ENCODE peak calls at places on chromosomes 1 and 21, in ten cellular contexts. I, C, S, M, Y, W, K, D, Q and B are unnamed samples.

GRCh38 chr1:193733674-193734073 is 547.3 kb upstream of the B3GALT2 start:
- DNase-seq in I (no peak), C (no peak), S (no peak), M (no peak), Y (no peak), W (no peak), K (no peak), D (no peak), Q (no peak), B (no peak)

GRCh38 chr21:36968414-36968813 is 1.9 kb upstream of the HLCS start:
- DNase-seq in I (no peak), C (no peak), S (no peak), M (no peak), Y (no peak), W (no peak), K (no peak), D (no peak), Q (no peak), B (no peak)

GRCh38 chr21:37452222-37452621 is 85.6 kb downstream of the DYRK1A start:
- DNase-seq in I (peak; percentile 83), C (no peak), S (peak; percentile 82), M (peak; percentile 84), Y (peak; percentile 92), W (peak; percentile 83), K (peak; percentile 82), D (peak; percentile 74), Q (no peak), B (no peak)

GRCh38 chr1:12064073-12064969 is 1.2 kb downstream of the TNFRSF8 start:
- DNase-seq in I (no peak), C (no peak), S (no peak), M (no peak), Y (no peak), W (no peak), K (no peak), D (no peak), Q (no peak), B (no peak)

GRCh38 chr1:199696225-199696624 is 331.3 kb upstream of the NR5A2 start:
- DNase-seq in I (no peak), C (no peak), S (no peak), M (no peak), Y (no peak), W (peak; percentile 17), K (no peak), D (no peak), Q (no peak), B (no peak)

GRCh38 chr1:69976896-69977295 is 228.5 kb downstream of the LRRC40 start:
- DNase-seq in I (peak; percentile 59), C (no peak), S (peak; percentile 73), M (no peak), Y (peak; percentile 13), W (peak; percentile 20), K (peak; percentile 76), D (no peak), Q (no peak), B (no peak)

GRCh38 chr21:38377165-38378093 is 120.6 kb downstream of the KCNJ15 start:
- DNase-seq in I (no peak), C (no peak), S (no peak), M (no peak), Y (peak; percentile 17), W (no peak), K (no peak), D (peak; percentile 33), Q (no peak), B (no peak)

GRCh38 chr1:207495816-207496792 is at the start of gene CR1:
- DNase-seq in I (no peak), C (peak; percentile 42), S (peak; percentile 2), M (no peak), Y (no peak), W (no peak), K (peak; percentile 35), D (no peak), Q (peak; percentile 64), B (peak; percentile 55)

GRCh38 chr1:61182049-61182448 is 99.7 kb downstream of the NFIA start:
- DNase-seq in I (peak; percentile 88), C (no peak), S (peak; percentile 68), M (peak; percentile 21), Y (peak; percentile 70), W (peak; percentile 53), K (peak; percentile 66), D (no peak), Q (no peak), B (no peak)

GRCh38 chr1:47686731-47687617 is 249.1 kb downstream of the FOXD2 start:
- DNase-seq in I (no peak), C (no peak), S (no peak), M (no peak), Y (no peak), W (no peak), K (no peak), D (no peak), Q (no peak), B (no peak)

GRCh38 chr1:119735217-119735616 is 23.5 kb downstream of the PHGDH start:
- DNase-seq in I (no peak), C (no peak), S (no peak), M (no peak), Y (no peak), W (no peak), K (no peak), D (no peak), Q (no peak), B (no peak)

DNA sequence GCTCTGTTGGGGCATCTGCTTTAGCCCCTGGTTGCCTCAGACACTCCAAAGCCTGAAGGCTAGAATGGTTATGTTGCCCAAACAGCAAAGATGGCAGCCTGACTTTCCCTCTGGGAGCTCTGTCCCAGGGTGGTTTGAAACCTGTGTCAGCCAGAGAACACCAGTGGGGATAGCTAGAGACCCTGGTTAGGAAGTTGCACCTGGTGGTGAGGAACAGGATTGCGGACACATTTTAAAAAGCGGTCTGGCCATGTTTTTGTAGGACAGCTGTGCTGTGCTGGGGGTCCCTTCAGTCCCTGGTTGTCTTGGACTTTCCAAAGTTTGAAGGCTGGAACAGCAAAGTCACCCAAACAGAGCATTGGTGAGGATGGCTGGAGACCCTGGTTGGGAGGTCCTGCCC is 87.8 kb downstream of the DNM3 start:
- DNase-seq in I (no peak), C (no peak), S (no peak), M (no peak), Y (no peak), W (no peak), K (no peak), D (no peak), Q (no peak), B (no peak)
- TF ChIP-seq CTCF in I (no peak), C (no peak), S (peak; percentile 31), M (peak; percentile 32), Y (no peak), W (peak; percentile 35), K (no peak), D (peak; percentile 26), Q (peak; percentile 16), B (no peak)

GRCh38 chr1:219567341-219567947 is 45.5 kb downstream of the ZC3H11B start:
- DNase-seq in I (no peak), C (no peak), S (peak; percentile 86), M (no peak), Y (peak; percentile 42), W (peak; percentile 80), K (peak; percentile 83), D (peak; percentile 22), Q (no peak), B (no peak)
- TF ChIP-seq CTCF in I (peak; percentile 61), C (peak; percentile 70), S (peak; percentile 83), M (peak; percentile 73), Y (peak; percentile 70), W (peak; percentile 72), K (peak; percentile 74), D (peak; percentile 63), Q (peak; percentile 54), B (no peak)

GRCh38 chr1:160161965-160162705 is 10.7 kb downstream of the ATP1A4 start:
- DNase-seq in I (no peak), C (no peak), S (peak; percentile 40), M (no peak), Y (peak; percentile 31), W (peak; percentile 37), K (peak; percentile 39), D (no peak), Q (peak; percentile 31), B (no peak)
- TF ChIP-seq CTCF in I (peak; percentile 43), C (peak; percentile 14), S (peak; percentile 49), M (peak; percentile 57), Y (peak; percentile 53), W (peak; percentile 56), K (peak; percentile 55), D (peak; percentile 40), Q (peak; percentile 50), B (no peak)

DNA sequence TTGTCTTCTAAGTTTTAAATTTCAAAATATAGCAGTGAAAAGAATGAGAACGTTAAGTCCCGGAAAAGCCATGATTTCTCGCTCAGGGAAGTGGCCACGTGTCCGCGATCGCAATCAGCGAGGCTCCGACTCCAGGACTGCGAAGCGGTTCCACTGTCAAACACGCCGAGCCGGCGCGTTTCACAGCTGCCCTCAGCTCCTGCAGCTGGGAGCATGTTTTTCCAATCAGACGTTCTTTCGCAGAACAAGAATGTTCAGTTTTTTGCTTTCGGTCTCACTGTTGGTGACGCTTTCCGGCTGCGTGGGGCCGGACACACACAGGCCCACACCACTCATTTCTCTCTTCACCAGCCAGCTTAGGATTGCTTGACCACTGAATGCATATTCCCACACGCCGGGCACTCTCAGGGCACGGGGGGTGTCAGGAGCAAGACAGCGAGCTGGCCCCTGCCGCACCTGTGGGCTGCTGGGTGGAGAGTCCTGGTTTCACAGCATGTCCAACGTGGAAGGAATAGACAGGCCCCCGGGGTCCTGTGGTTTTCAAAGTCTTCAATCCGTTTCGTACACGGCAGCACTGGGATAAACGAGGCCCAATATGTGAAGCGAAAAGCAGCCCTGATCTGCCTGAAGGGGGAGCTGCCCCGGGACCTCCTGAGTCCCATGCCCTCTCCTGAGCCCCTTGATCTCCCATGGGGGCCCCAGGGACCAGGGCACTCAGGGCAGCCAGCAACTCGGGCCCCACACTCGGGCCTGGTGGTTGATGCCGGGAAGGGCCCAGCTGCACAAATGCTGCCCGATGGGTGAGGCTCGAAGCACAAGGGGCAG is 47.3 kb upstream of the COL18A1 start:
- DNase-seq in I (peak; percentile 47), C (no peak), S (no peak), M (no peak), Y (peak; percentile 55), W (peak; percentile 62), K (peak; percentile 66), D (no peak), Q (no peak), B (no peak)
- TF ChIP-seq CTCF in I (peak; percentile 9), C (no peak), S (peak; percentile 4), M (peak; percentile 20), Y (no peak), W (peak; percentile 3), K (peak; percentile 14), D (peak; percentile 17), Q (peak; percentile 19), B (no peak)

DNA sequence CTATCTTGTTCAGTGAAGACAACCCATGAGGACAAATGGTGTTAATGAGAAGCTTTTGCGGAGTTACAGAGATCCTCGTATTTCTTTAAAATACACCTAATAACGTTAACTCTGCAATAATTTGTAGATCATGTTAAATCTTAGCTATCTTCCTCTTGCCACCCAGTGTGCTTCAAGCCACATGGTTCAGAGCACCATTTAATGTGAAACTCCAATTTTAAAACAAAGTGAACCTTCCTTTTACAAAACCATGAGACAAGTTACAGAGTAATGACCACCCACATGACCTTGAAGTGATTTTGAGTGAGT is 1.7 kb upstream of the KCNE2 start:
- DNase-seq in I (no peak), C (no peak), S (no peak), M (no peak), Y (no peak), W (no peak), K (no peak), D (no peak), Q (no peak), B (no peak)
- TF ChIP-seq CTCF in I (no peak), C (peak; percentile 2), S (no peak), M (no peak), Y (no peak), W (no peak), K (no peak), D (no peak), Q (peak; percentile 7), B (no peak)